ENCODE peak calls at places on chromosomes 12 and 14, in five cellular contexts. One of them, this sample, is unnamed.

GRCh38 chr12:10363922-10364838 is 25.7 kb downstream of the KLRK1 start:
- DNase-seq in hepatocyte: peak
- DNase-seq in lower lobe of right lung: no peak
- DNase-seq in upper lobe of right lung: no peak
- DNase-seq in ovary: peak
- DNase-seq in this sample: no peak

GRCh38 chr14:103765526-103765925 is 49.9 kb downstream of the ZFYVE21 start:
- DNase-seq in hepatocyte: no peak
- DNase-seq in lower lobe of right lung: no peak
- DNase-seq in upper lobe of right lung: no peak
- DNase-seq in ovary: no peak
- DNase-seq in this sample: no peak

GRCh38 chr14:93049867-93050331 is 65.8 kb downstream of the ITPK1 start:
- DNase-seq in hepatocyte: no peak
- DNase-seq in lower lobe of right lung: no peak
- DNase-seq in upper lobe of right lung: no peak
- DNase-seq in ovary: peak
- DNase-seq in this sample: no peak

GRCh38 chr14:85549697-85550096 is 19.8 kb downstream of the FLRT2 start:
- DNase-seq in hepatocyte: no peak
- DNase-seq in lower lobe of right lung: no peak
- DNase-seq in upper lobe of right lung: no peak
- DNase-seq in ovary: no peak
- DNase-seq in this sample: no peak

GRCh38 chr14:69741055-69741454 is 25.9 kb upstream of the SRSF5 start:
- DNase-seq in hepatocyte: peak
- DNase-seq in lower lobe of right lung: no peak
- DNase-seq in upper lobe of right lung: no peak
- DNase-seq in ovary: no peak
- DNase-seq in this sample: no peak

GRCh38 chr12:5908251-5908650 is 36.8 kb downstream of the ANO2 start:
- DNase-seq in hepatocyte: no peak
- DNase-seq in lower lobe of right lung: no peak
- DNase-seq in upper lobe of right lung: no peak
- DNase-seq in ovary: no peak
- DNase-seq in this sample: peak

GRCh38 chr12:49098035-49098451 is 3.4 kb upstream of the DHH start:
- DNase-seq in hepatocyte: peak
- DNase-seq in lower lobe of right lung: peak
- DNase-seq in upper lobe of right lung: peak
- DNase-seq in ovary: peak
- DNase-seq in this sample: no peak

GRCh38 chr12:130704606-130705005 is 11.5 kb downstream of the RIMBP2 start:
- DNase-seq in hepatocyte: no peak
- DNase-seq in lower lobe of right lung: no peak
- DNase-seq in upper lobe of right lung: no peak
- DNase-seq in ovary: no peak
- DNase-seq in this sample: no peak

GRCh38 chr14:102363182-102363952 is 626 bp downstream of the TECPR2 start:
- DNase-seq in hepatocyte: peak
- DNase-seq in lower lobe of right lung: peak
- DNase-seq in upper lobe of right lung: no peak
- DNase-seq in ovary: no peak
- DNase-seq in this sample: no peak

GRCh38 chr14:95500772-95501401 is 15.6 kb downstream of the SYNE3 start:
- DNase-seq in hepatocyte: peak
- DNase-seq in lower lobe of right lung: no peak
- DNase-seq in upper lobe of right lung: no peak
- DNase-seq in ovary: peak
- DNase-seq in this sample: no peak

GRCh38 chr14:68894802-68895201 is 84.3 kb downstream of the ACTN1 start:
- DNase-seq in hepatocyte: no peak
- DNase-seq in lower lobe of right lung: no peak
- DNase-seq in upper lobe of right lung: no peak
- DNase-seq in ovary: no peak
- DNase-seq in this sample: no peak

GRCh38 chr12:12892670-12893290 is 1.4 kb downstream of the GPRC5A start:
- DNase-seq in hepatocyte: no peak
- DNase-seq in lower lobe of right lung: peak
- DNase-seq in upper lobe of right lung: peak
- DNase-seq in ovary: no peak
- DNase-seq in this sample: no peak

GRCh38 chr12:5499566-5500325 is 67.8 kb downstream of the NTF3 start:
- DNase-seq in hepatocyte: peak
- DNase-seq in lower lobe of right lung: no peak
- DNase-seq in upper lobe of right lung: no peak
- DNase-seq in ovary: no peak
- DNase-seq in this sample: no peak

GRCh38 chr12:58414398-58414871 is 473.1 kb downstream of the ATP23 start:
- DNase-seq in hepatocyte: peak
- DNase-seq in lower lobe of right lung: no peak
- DNase-seq in upper lobe of right lung: no peak
- DNase-seq in ovary: no peak
- DNase-seq in this sample: no peak

GRCh38 chr12:79673334-79673733 is 17.4 kb downstream of the PAWR start:
- DNase-seq in hepatocyte: no peak
- DNase-seq in lower lobe of right lung: no peak
- DNase-seq in upper lobe of right lung: no peak
- DNase-seq in ovary: no peak
- DNase-seq in this sample: no peak
- H3K4me3 ChIP-seq in hepatocyte: no peak
- H3K4me3 ChIP-seq in lower lobe of right lung: no peak
- H3K4me3 ChIP-seq in upper lobe of right lung: no peak
- H3K4me3 ChIP-seq in ovary: no peak
- H3K4me3 ChIP-seq in this sample: no peak

GRCh38 chr12:56080556-56081138 is 682 bp downstream of the ERBB3 start:
- DNase-seq in hepatocyte: peak
- DNase-seq in lower lobe of right lung: peak
- DNase-seq in upper lobe of right lung: no peak
- DNase-seq in ovary: no peak
- DNase-seq in this sample: no peak

GRCh38 chr12:56078931-56079728 is 835 bp upstream of the ERBB3 start:
- DNase-seq in hepatocyte: peak
- DNase-seq in lower lobe of right lung: peak
- DNase-seq in upper lobe of right lung: peak
- DNase-seq in ovary: peak
- DNase-seq in this sample: peak

GRCh38 chr12:56081393-56082347 is 1.7 kb downstream of the ERBB3 start:
- DNase-seq in hepatocyte: peak
- DNase-seq in lower lobe of right lung: no peak
- DNase-seq in upper lobe of right lung: no peak
- DNase-seq in ovary: no peak
- DNase-seq in this sample: no peak

GRCh38 chr12:56078427-56078826 is 1.5 kb upstream of the ERBB3 start:
- DNase-seq in hepatocyte: no peak
- DNase-seq in lower lobe of right lung: no peak
- DNase-seq in upper lobe of right lung: no peak
- DNase-seq in ovary: no peak
- DNase-seq in this sample: no peak

GRCh38 chr12:56079729-56080555 is at the start of gene ERBB3:
- DNase-seq in hepatocyte: peak
- DNase-seq in lower lobe of right lung: peak
- DNase-seq in upper lobe of right lung: peak
- DNase-seq in ovary: peak
- DNase-seq in this sample: no peak
- H3K4me3 ChIP-seq in hepatocyte: peak
- H3K4me3 ChIP-seq in lower lobe of right lung: peak
- H3K4me3 ChIP-seq in upper lobe of right lung: peak
- H3K4me3 ChIP-seq in ovary: peak
- H3K4me3 ChIP-seq in this sample: peak

GRCh38 chr12:101200824-101201223 is 9.2 kb downstream of the SLC5A8 start:
- DNase-seq in hepatocyte: no peak
- DNase-seq in lower lobe of right lung: no peak
- DNase-seq in upper lobe of right lung: no peak
- DNase-seq in ovary: no peak
- DNase-seq in this sample: no peak
- H3K4me3 ChIP-seq in hepatocyte: no peak
- H3K4me3 ChIP-seq in lower lobe of right lung: no peak
- H3K4me3 ChIP-seq in upper lobe of right lung: no peak
- H3K4me3 ChIP-seq in ovary: no peak
- H3K4me3 ChIP-seq in this sample: no peak

GRCh38 chr12:1829306-1829900 is 9.0 kb downstream of the LRTM2 start:
- DNase-seq in hepatocyte: no peak
- DNase-seq in lower lobe of right lung: peak
- DNase-seq in upper lobe of right lung: no peak
- DNase-seq in ovary: no peak
- DNase-seq in this sample: no peak

GRCh38 chr12:1833596-1834028 is 13.2 kb downstream of the LRTM2 start:
- DNase-seq in hepatocyte: no peak
- DNase-seq in lower lobe of right lung: peak
- DNase-seq in upper lobe of right lung: no peak
- DNase-seq in ovary: no peak
- DNase-seq in this sample: no peak

GRCh38 chr12:1832801-1833595 is 12.6 kb downstream of the LRTM2 start:
- DNase-seq in hepatocyte: no peak
- DNase-seq in lower lobe of right lung: peak
- DNase-seq in upper lobe of right lung: no peak
- DNase-seq in ovary: no peak
- DNase-seq in this sample: no peak

GRCh38 chr12:1830401-1830845 is 10.1 kb downstream of the LRTM2 start:
- DNase-seq in hepatocyte: no peak
- DNase-seq in lower lobe of right lung: peak
- DNase-seq in upper lobe of right lung: no peak
- DNase-seq in ovary: no peak
- DNase-seq in this sample: no peak

DNA sequence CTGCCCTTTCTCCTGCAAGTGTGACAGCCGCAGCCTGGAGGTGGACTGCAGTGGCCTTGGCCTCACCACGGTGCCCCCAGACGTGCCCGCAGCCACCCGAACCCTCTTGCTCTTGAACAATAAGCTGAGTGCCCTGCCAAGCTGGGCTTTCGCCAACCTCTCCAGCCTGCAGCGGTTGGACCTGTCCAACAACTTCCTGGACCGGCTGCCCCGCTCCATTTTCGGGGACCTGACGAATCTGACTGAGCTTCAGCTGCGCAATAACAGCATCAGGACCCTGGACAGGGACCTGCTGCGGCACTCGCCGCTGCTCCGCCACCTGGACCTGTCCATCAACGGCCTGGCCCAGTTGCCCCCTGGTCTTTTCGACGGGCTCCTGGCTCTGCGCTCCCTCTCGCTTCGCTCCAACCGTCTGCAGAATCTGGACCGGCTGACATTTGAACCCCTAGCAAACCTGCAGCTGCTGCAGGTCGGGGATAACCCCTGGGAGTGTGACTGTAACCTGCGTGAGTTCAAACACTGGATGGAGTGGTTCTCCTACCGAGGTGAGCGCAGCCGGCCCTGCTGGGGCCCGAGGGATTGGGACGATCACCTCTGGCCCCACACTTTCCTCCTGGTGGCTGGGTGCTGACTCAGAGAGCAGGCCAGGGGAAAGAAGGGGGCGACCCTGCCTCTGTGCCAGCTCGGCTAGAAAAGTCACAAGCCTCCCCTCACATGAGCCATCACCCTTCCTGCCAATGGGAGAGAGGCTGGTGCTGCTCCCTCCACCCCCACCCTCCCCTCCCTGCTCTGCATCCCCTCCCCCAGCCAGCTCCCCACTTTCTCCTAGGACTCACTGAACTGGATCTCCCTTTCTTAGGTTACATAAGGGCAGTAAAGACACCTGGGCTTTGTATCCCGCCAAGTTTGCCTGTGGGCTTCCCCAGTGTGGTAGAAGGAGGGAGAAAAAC is 10.9 kb downstream of the LRTM2 start:
- DNase-seq in hepatocyte: peak
- DNase-seq in lower lobe of right lung: peak
- DNase-seq in upper lobe of right lung: peak
- DNase-seq in ovary: no peak
- DNase-seq in this sample: no peak
- H3K4me3 ChIP-seq in hepatocyte: no peak
- H3K4me3 ChIP-seq in lower lobe of right lung: no peak
- H3K4me3 ChIP-seq in upper lobe of right lung: no peak
- H3K4me3 ChIP-seq in ovary: no peak
- H3K4me3 ChIP-seq in this sample: no peak